ENCODE peak calls at places on chromosomes 2 and 18, in eight cellular contexts. H, Q, D, I, S, C, O and Y are unnamed samples.

GRCh38 chr2:115414461-115414860 is 972.0 kb downstream of the DPP10 start:
- DNase-seq in S (no peak), H (no peak), Q (no peak), C (no peak), O (no peak), D (no peak), I (no peak), Y (no peak)

GRCh38 chr2:239716009-239716408 is 309.1 kb downstream of the NDUFA10 start:
- DNase-seq in O (no peak), S (no peak), H (no peak), C (no peak), D (no peak), Q (no peak), I (no peak), Y (no peak)

GRCh38 chr2:55734726-55735125 is 41.1 kb upstream of the PNPT1 start:
- DNase-seq in I (no peak), S (no peak), H (no peak), O (no peak), D (no peak), C (no peak), Q (no peak), Y (no peak)

GRCh38 chr18:5979971-5980457 is 84.7 kb upstream of the TMEM200C start:
- DNase-seq in C (no peak), S (peak; percentile 61), I (peak; percentile 71), Q (no peak), D (no peak), H (peak; percentile 74), O (no peak), Y (no peak)

GRCh38 chr2:23564618-23564967 is 179.6 kb downstream of the KLHL29 start:
- DNase-seq in O (no peak), C (no peak), H (no peak), I (no peak), S (no peak), Q (no peak), D (no peak), Y (no peak)

GRCh38 chr2:217964255-217964654 is 38.5 kb downstream of the TNS1 start:
- DNase-seq in C (no peak), Q (no peak), I (peak; percentile 29), H (no peak), D (no peak), O (no peak), S (no peak), Y (peak; percentile 38)

GRCh38 chr2:86337235-86338099 is at the start of gene REEP1:
- DNase-seq in D (peak; percentile 29), O (no peak), S (peak; percentile 34), H (no peak), C (no peak), Q (no peak), I (peak; percentile 71), Y (peak; percentile 45)

GRCh38 chr2:105437708-105438103 is 38.9 kb upstream of the FHL2 start:
- DNase-seq in O (no peak), D (peak; percentile 29), C (no peak), I (no peak), H (no peak), Q (no peak), S (no peak), Y (no peak)

GRCh38 chr18:11392292-11392691 is 217.1 kb upstream of the SLC35G4 start:
- DNase-seq in I (no peak), Q (no peak), S (no peak), C (no peak), D (peak; percentile 39), H (no peak), O (no peak), Y (no peak)

GRCh38 chr2:156322681-156323211 is 9.8 kb downstream of the NR4A2 start:
- DNase-seq in O (no peak), S (no peak), Q (no peak), I (no peak), D (no peak), H (no peak), C (no peak), Y (no peak)

GRCh38 chr2:228283491-228284171 is 102.1 kb upstream of the SPHKAP start:
- DNase-seq in C (no peak), Q (no peak), S (no peak), H (no peak), I (no peak), D (no peak), O (no peak), Y (no peak)

GRCh38 chr18:3596324-3597158 is 146.6 kb downstream of the TGIF1 start:
- DNase-seq in O (no peak), D (no peak), C (peak; percentile 77), H (peak; percentile 45), Q (peak; percentile 36), S (peak; percentile 69), I (peak; percentile 64), Y (peak; percentile 63)

GRCh38 chr2:69154031-69154430 is 141.1 kb downstream of the ANTXR1 start:
- DNase-seq in I (no peak), C (no peak), Q (no peak), S (no peak), O (no peak), D (no peak), H (no peak), Y (no peak)

GRCh38 chr2:1794821-1795220 is 50.5 kb upstream of the PXDN start:
- DNase-seq in O (no peak), Q (no peak), I (no peak), H (no peak), D (no peak), C (no peak), S (no peak), Y (no peak)

GRCh38 chr2:8409461-8410260 is 272.2 kb upstream of the ID2 start:
- DNase-seq in Q (no peak), D (no peak), I (no peak), H (no peak), O (no peak), C (no peak), S (no peak), Y (no peak)

GRCh38 chr2:239225456-239225855 is 175.4 kb downstream of the HDAC4 start:
- DNase-seq in Q (no peak), C (no peak), H (no peak), S (no peak), O (no peak), I (peak; percentile 27), D (no peak), Y (no peak)

GRCh38 chr2:240463866-240464481 is 28.5 kb downstream of the GPC1 start:
- DNase-seq in S (no peak), O (no peak), I (no peak), H (no peak), D (no peak), Q (no peak), C (peak; percentile 53), Y (peak; percentile 45)

GRCh38 chr2:22817197-22817596 is 567.8 kb upstream of the KLHL29 start:
- DNase-seq in Q (no peak), C (no peak), D (no peak), I (no peak), O (no peak), S (no peak), H (no peak), Y (no peak)

GRCh38 chr2:23721454-23721826 is 205.5 kb downstream of the ATAD2B start:
- DNase-seq in H (no peak), S (no peak), O (no peak), D (no peak), Q (no peak), C (no peak), I (no peak), Y (no peak)

GRCh38 chr2:216365518-216365917 is 6.8 kb downstream of the MARCHF4 start:
- DNase-seq in D (no peak), S (no peak), C (no peak), H (no peak), I (no peak), Q (no peak), O (no peak), Y (no peak)

GRCh38 chr2:145764631-145765030 is 1244.7 kb upstream of the ZEB2 start:
- DNase-seq in I (peak; percentile 50), Q (no peak), H (no peak), C (peak; percentile 78), O (no peak), S (no peak), D (peak; percentile 92), Y (no peak)

GRCh38 chr2:163637876-163638275 is 97.9 kb downstream of the FIGN start:
- DNase-seq in D (no peak), H (no peak), S (no peak), I (no peak), Q (no peak), O (no peak), C (no peak), Y (no peak)

GRCh38 chr2:53036196-53036595 is 731.4 kb upstream of the CHAC2 start:
- DNase-seq in S (no peak), C (no peak), H (no peak), Q (no peak), I (no peak), O (no peak), D (no peak), Y (no peak)

GRCh38 chr2:66240284-66240683 is 194.6 kb upstream of the MEIS1 start:
- DNase-seq in D (no peak), S (no peak), H (no peak), Q (no peak), O (no peak), I (no peak), C (no peak), Y (no peak)

GRCh38 chr2:98543214-98543613 is 65.1 kb downstream of the COA5 start:
- DNase-seq in C (no peak), O (no peak), Q (no peak), S (no peak), I (no peak), D (no peak), H (no peak), Y (no peak)

GRCh38 chr2:128069769-128070168 is 21.2 kb upstream of the UGGT1 start:
- DNase-seq in O (no peak), S (no peak), Q (no peak), D (no peak), I (no peak), C (no peak), H (no peak), Y (no peak)

GRCh38 chr2:200618590-200619021 is 32.8 kb downstream of the AOX1 start:
- DNase-seq in D (no peak), S (no peak), O (no peak), C (no peak), I (no peak), H (no peak), Q (no peak), Y (no peak)

GRCh38 chr18:36977121-36977520 is 148.2 kb downstream of the KIAA1328 start:
- DNase-seq in H (no peak), C (no peak), D (no peak), I (no peak), S (no peak), O (no peak), Q (no peak), Y (no peak)

GRCh38 chr2:31980674-31981356 is 30.0 kb downstream of the MEMO1 start:
- DNase-seq in I (no peak), S (peak; percentile 76), Q (no peak), O (no peak), D (no peak), H (peak; percentile 57), C (no peak), Y (no peak)

GRCh38 chr2:189222440-189222839 is 42.9 kb upstream of the COL5A2 start:
- DNase-seq in Q (no peak), O (no peak), D (peak; percentile 0), H (no peak), C (peak; percentile 60), I (no peak), S (no peak), Y (no peak)

GRCh38 chr2:37588316-37588777 is 83.1 kb downstream of the CDC42EP3 start:
- DNase-seq in Q (no peak), S (no peak), D (no peak), I (no peak), O (no peak), H (no peak), C (no peak), Y (no peak)